ENCODE peak calls at places on chromosomes 7 and 10, in seven cellular contexts. One of them, this sample, is unnamed.

GRCh38 chr10:119401671-119402395 is 140.7 kb downstream of the RGS10 start:
- DNase-seq in activated CD8-positive, alpha-beta T cell treated with anti-CD3 and anti-CD28 coated beads, Interleukin-2, amount 10 ng/mL, durations not matched to agents 7 days and 5 days: no peak
- DNase-seq in fibroblast of the conjunctiva: peak
- DNase-seq in NCI-H1436: no peak
- DNase-seq in DMS 273 treated with DMSO at 0.1 percent for 48 hours: no peak
- DNase-seq in NCI-H1092: no peak
- DNase-seq in SK-N-SH: no peak
- DNase-seq in this sample: no peak

GRCh38 chr10:48307584-48307983 is 1.1 kb downstream of the MAPK8 start:
- DNase-seq in activated CD8-positive, alpha-beta T cell treated with anti-CD3 and anti-CD28 coated beads, Interleukin-2, amount 10 ng/mL, durations not matched to agents 7 days and 5 days: no peak
- DNase-seq in fibroblast of the conjunctiva: no peak
- DNase-seq in NCI-H1436: no peak
- DNase-seq in DMS 273 treated with DMSO at 0.1 percent for 48 hours: no peak
- DNase-seq in NCI-H1092: no peak
- DNase-seq in SK-N-SH: no peak
- DNase-seq in this sample: no peak

GRCh38 chr10:73888514-73888913 is 14.2 kb upstream of the CAMK2G start:
- DNase-seq in activated CD8-positive, alpha-beta T cell treated with anti-CD3 and anti-CD28 coated beads, Interleukin-2, amount 10 ng/mL, durations not matched to agents 7 days and 5 days: no peak
- DNase-seq in fibroblast of the conjunctiva: no peak
- DNase-seq in NCI-H1436: no peak
- DNase-seq in DMS 273 treated with DMSO at 0.1 percent for 48 hours: no peak
- DNase-seq in NCI-H1092: no peak
- DNase-seq in SK-N-SH: no peak
- DNase-seq in this sample: no peak

GRCh38 chr7:75642810-75643486 is 95.8 kb downstream of the HIP1 start:
- DNase-seq in activated CD8-positive, alpha-beta T cell treated with anti-CD3 and anti-CD28 coated beads, Interleukin-2, amount 10 ng/mL, durations not matched to agents 7 days and 5 days: peak
- DNase-seq in fibroblast of the conjunctiva: peak
- DNase-seq in NCI-H1436: no peak
- DNase-seq in DMS 273 treated with DMSO at 0.1 percent for 48 hours: peak
- DNase-seq in NCI-H1092: no peak
- DNase-seq in SK-N-SH: peak
- DNase-seq in this sample: peak

GRCh38 chr7:130180571-130180971 is 24.6 kb downstream of the TMEM209 start:
- DNase-seq in activated CD8-positive, alpha-beta T cell treated with anti-CD3 and anti-CD28 coated beads, Interleukin-2, amount 10 ng/mL, durations not matched to agents 7 days and 5 days: no peak
- DNase-seq in fibroblast of the conjunctiva: no peak
- DNase-seq in NCI-H1436: no peak
- DNase-seq in DMS 273 treated with DMSO at 0.1 percent for 48 hours: no peak
- DNase-seq in NCI-H1092: no peak
- DNase-seq in SK-N-SH: no peak
- DNase-seq in this sample: no peak

GRCh38 chr7:91330378-91331295 is 66.4 kb downstream of the FZD1 start:
- DNase-seq in activated CD8-positive, alpha-beta T cell treated with anti-CD3 and anti-CD28 coated beads, Interleukin-2, amount 10 ng/mL, durations not matched to agents 7 days and 5 days: no peak
- DNase-seq in fibroblast of the conjunctiva: no peak
- DNase-seq in NCI-H1436: no peak
- DNase-seq in DMS 273 treated with DMSO at 0.1 percent for 48 hours: no peak
- DNase-seq in NCI-H1092: no peak
- DNase-seq in SK-N-SH: no peak
- DNase-seq in this sample: no peak

GRCh38 chr7:35498416-35498815 is 196.5 kb downstream of the HERPUD2 start:
- DNase-seq in activated CD8-positive, alpha-beta T cell treated with anti-CD3 and anti-CD28 coated beads, Interleukin-2, amount 10 ng/mL, durations not matched to agents 7 days and 5 days: no peak
- DNase-seq in fibroblast of the conjunctiva: no peak
- DNase-seq in NCI-H1436: no peak
- DNase-seq in DMS 273 treated with DMSO at 0.1 percent for 48 hours: no peak
- DNase-seq in NCI-H1092: no peak
- DNase-seq in SK-N-SH: no peak
- DNase-seq in this sample: no peak

GRCh38 chr10:78450239-78450638 is 416.6 kb downstream of the RPS24 start:
- DNase-seq in activated CD8-positive, alpha-beta T cell treated with anti-CD3 and anti-CD28 coated beads, Interleukin-2, amount 10 ng/mL, durations not matched to agents 7 days and 5 days: no peak
- DNase-seq in fibroblast of the conjunctiva: no peak
- DNase-seq in NCI-H1436: no peak
- DNase-seq in DMS 273 treated with DMSO at 0.1 percent for 48 hours: no peak
- DNase-seq in NCI-H1092: no peak
- DNase-seq in SK-N-SH: no peak
- DNase-seq in this sample: no peak

GRCh38 chr7:11125160-11125559 is 151.5 kb downstream of the PHF14 start:
- DNase-seq in activated CD8-positive, alpha-beta T cell treated with anti-CD3 and anti-CD28 coated beads, Interleukin-2, amount 10 ng/mL, durations not matched to agents 7 days and 5 days: no peak
- DNase-seq in fibroblast of the conjunctiva: no peak
- DNase-seq in NCI-H1436: no peak
- DNase-seq in DMS 273 treated with DMSO at 0.1 percent for 48 hours: no peak
- DNase-seq in NCI-H1092: no peak
- DNase-seq in SK-N-SH: no peak
- DNase-seq in this sample: no peak

GRCh38 chr7:142833174-142834027 is 21.5 kb upstream of the EPHB6 start:
- DNase-seq in activated CD8-positive, alpha-beta T cell treated with anti-CD3 and anti-CD28 coated beads, Interleukin-2, amount 10 ng/mL, durations not matched to agents 7 days and 5 days: no peak
- DNase-seq in fibroblast of the conjunctiva: no peak
- DNase-seq in NCI-H1436: no peak
- DNase-seq in DMS 273 treated with DMSO at 0.1 percent for 48 hours: no peak
- DNase-seq in NCI-H1092: no peak
- DNase-seq in SK-N-SH: no peak
- DNase-seq in this sample: no peak

GRCh38 chr7:99794585-99795502 is 10.9 kb upstream of the CYP3A4 start:
- DNase-seq in activated CD8-positive, alpha-beta T cell treated with anti-CD3 and anti-CD28 coated beads, Interleukin-2, amount 10 ng/mL, durations not matched to agents 7 days and 5 days: no peak
- DNase-seq in fibroblast of the conjunctiva: no peak
- DNase-seq in NCI-H1436: no peak
- DNase-seq in DMS 273 treated with DMSO at 0.1 percent for 48 hours: no peak
- DNase-seq in NCI-H1092: no peak
- DNase-seq in SK-N-SH: no peak
- DNase-seq in this sample: peak

GRCh38 chr10:91774571-91774970 is 23.7 kb upstream of the TNKS2 start:
- DNase-seq in activated CD8-positive, alpha-beta T cell treated with anti-CD3 and anti-CD28 coated beads, Interleukin-2, amount 10 ng/mL, durations not matched to agents 7 days and 5 days: no peak
- DNase-seq in fibroblast of the conjunctiva: no peak
- DNase-seq in NCI-H1436: no peak
- DNase-seq in DMS 273 treated with DMSO at 0.1 percent for 48 hours: no peak
- DNase-seq in NCI-H1092: no peak
- DNase-seq in SK-N-SH: no peak
- DNase-seq in this sample: no peak

GRCh38 chr10:6056411-6057135 is 5.6 kb downstream of the IL2RA start:
- DNase-seq in activated CD8-positive, alpha-beta T cell treated with anti-CD3 and anti-CD28 coated beads, Interleukin-2, amount 10 ng/mL, durations not matched to agents 7 days and 5 days: peak
- DNase-seq in fibroblast of the conjunctiva: no peak
- DNase-seq in NCI-H1436: no peak
- DNase-seq in DMS 273 treated with DMSO at 0.1 percent for 48 hours: no peak
- DNase-seq in NCI-H1092: no peak
- DNase-seq in SK-N-SH: no peak
- DNase-seq in this sample: no peak

GRCh38 chr7:72267291-72267800 is 144.8 kb downstream of the CALN1 start:
- DNase-seq in activated CD8-positive, alpha-beta T cell treated with anti-CD3 and anti-CD28 coated beads, Interleukin-2, amount 10 ng/mL, durations not matched to agents 7 days and 5 days: no peak
- DNase-seq in fibroblast of the conjunctiva: no peak
- DNase-seq in NCI-H1436: no peak
- DNase-seq in DMS 273 treated with DMSO at 0.1 percent for 48 hours: no peak
- DNase-seq in NCI-H1092: no peak
- DNase-seq in SK-N-SH: no peak
- DNase-seq in this sample: no peak

GRCh38 chr7:47291461-47292051 is 290.4 kb downstream of the TNS3 start:
- DNase-seq in activated CD8-positive, alpha-beta T cell treated with anti-CD3 and anti-CD28 coated beads, Interleukin-2, amount 10 ng/mL, durations not matched to agents 7 days and 5 days: peak
- DNase-seq in fibroblast of the conjunctiva: peak
- DNase-seq in NCI-H1436: no peak
- DNase-seq in DMS 273 treated with DMSO at 0.1 percent for 48 hours: no peak
- DNase-seq in NCI-H1092: no peak
- DNase-seq in SK-N-SH: no peak
- DNase-seq in this sample: no peak

GRCh38 chr7:3805151-3805550 is 504.1 kb downstream of the SDK1 start:
- DNase-seq in activated CD8-positive, alpha-beta T cell treated with anti-CD3 and anti-CD28 coated beads, Interleukin-2, amount 10 ng/mL, durations not matched to agents 7 days and 5 days: no peak
- DNase-seq in fibroblast of the conjunctiva: no peak
- DNase-seq in NCI-H1436: no peak
- DNase-seq in DMS 273 treated with DMSO at 0.1 percent for 48 hours: no peak
- DNase-seq in NCI-H1092: no peak
- DNase-seq in SK-N-SH: no peak
- DNase-seq in this sample: no peak

GRCh38 chr7:138886501-138886917 is 88.5 kb upstream of the ATP6V0A4 start:
- DNase-seq in activated CD8-positive, alpha-beta T cell treated with anti-CD3 and anti-CD28 coated beads, Interleukin-2, amount 10 ng/mL, durations not matched to agents 7 days and 5 days: peak
- DNase-seq in fibroblast of the conjunctiva: peak
- DNase-seq in NCI-H1436: peak
- DNase-seq in DMS 273 treated with DMSO at 0.1 percent for 48 hours: peak
- DNase-seq in NCI-H1092: peak
- DNase-seq in SK-N-SH: peak
- DNase-seq in this sample: peak

GRCh38 chr10:95756061-95756751 is at the start of gene ENTPD1:
- DNase-seq in activated CD8-positive, alpha-beta T cell treated with anti-CD3 and anti-CD28 coated beads, Interleukin-2, amount 10 ng/mL, durations not matched to agents 7 days and 5 days: no peak
- DNase-seq in fibroblast of the conjunctiva: no peak
- DNase-seq in NCI-H1436: no peak
- DNase-seq in DMS 273 treated with DMSO at 0.1 percent for 48 hours: no peak
- DNase-seq in NCI-H1092: no peak
- DNase-seq in SK-N-SH: no peak
- DNase-seq in this sample: no peak

GRCh38 chr7:136923111-136923510 is 54.7 kb downstream of the CHRM2 start:
- DNase-seq in activated CD8-positive, alpha-beta T cell treated with anti-CD3 and anti-CD28 coated beads, Interleukin-2, amount 10 ng/mL, durations not matched to agents 7 days and 5 days: no peak
- DNase-seq in fibroblast of the conjunctiva: no peak
- DNase-seq in NCI-H1436: no peak
- DNase-seq in DMS 273 treated with DMSO at 0.1 percent for 48 hours: no peak
- DNase-seq in NCI-H1092: no peak
- DNase-seq in SK-N-SH: no peak
- DNase-seq in this sample: no peak

GRCh38 chr10:68137174-68137573 is 27.9 kb downstream of the MYPN start:
- DNase-seq in activated CD8-positive, alpha-beta T cell treated with anti-CD3 and anti-CD28 coated beads, Interleukin-2, amount 10 ng/mL, durations not matched to agents 7 days and 5 days: no peak
- DNase-seq in fibroblast of the conjunctiva: no peak
- DNase-seq in NCI-H1436: no peak
- DNase-seq in DMS 273 treated with DMSO at 0.1 percent for 48 hours: no peak
- DNase-seq in NCI-H1092: no peak
- DNase-seq in SK-N-SH: no peak
- DNase-seq in this sample: no peak

GRCh38 chr7:107994366-107994765 is 8.6 kb downstream of the LAMB1 start:
- DNase-seq in activated CD8-positive, alpha-beta T cell treated with anti-CD3 and anti-CD28 coated beads, Interleukin-2, amount 10 ng/mL, durations not matched to agents 7 days and 5 days: no peak
- DNase-seq in fibroblast of the conjunctiva: no peak
- DNase-seq in NCI-H1436: no peak
- DNase-seq in DMS 273 treated with DMSO at 0.1 percent for 48 hours: no peak
- DNase-seq in NCI-H1092: no peak
- DNase-seq in SK-N-SH: no peak
- DNase-seq in this sample: no peak

GRCh38 chr10:104925232-104925851 is 284.3 kb downstream of the SORCS3 start:
- DNase-seq in activated CD8-positive, alpha-beta T cell treated with anti-CD3 and anti-CD28 coated beads, Interleukin-2, amount 10 ng/mL, durations not matched to agents 7 days and 5 days: peak
- DNase-seq in fibroblast of the conjunctiva: peak
- DNase-seq in NCI-H1436: peak
- DNase-seq in DMS 273 treated with DMSO at 0.1 percent for 48 hours: no peak
- DNase-seq in NCI-H1092: no peak
- DNase-seq in SK-N-SH: peak
- DNase-seq in this sample: peak

GRCh38 chr10:108452483-108453060 is 1288.1 kb upstream of the SORCS1 start:
- DNase-seq in activated CD8-positive, alpha-beta T cell treated with anti-CD3 and anti-CD28 coated beads, Interleukin-2, amount 10 ng/mL, durations not matched to agents 7 days and 5 days: no peak
- DNase-seq in fibroblast of the conjunctiva: no peak
- DNase-seq in NCI-H1436: no peak
- DNase-seq in DMS 273 treated with DMSO at 0.1 percent for 48 hours: no peak
- DNase-seq in NCI-H1092: no peak
- DNase-seq in SK-N-SH: no peak
- DNase-seq in this sample: no peak